ENCODE peak calls at places on chromosomes 11 and 22, in nine cellular contexts. L is colonic mucosa; K is BJ; C is effector CD4-positive, alpha-beta T cell; B is activated CD8-positive, alpha-beta memory T cell treated with anti-CD3 and anti-CD28 coated beads, Interleukin-2, amount 50 U/mL, for 48 hours; H is breast epithelium; E is CD8-positive, alpha-beta memory T cell; V is activated T-helper 1 cell treated with Interleukin-2 at 50 U/mL for 16 hours; A is T-helper 2 cell. D is an unnamed sample.

GRCh38 chr11:55811067-55811466 is at the start of gene OR5L1:
- DNase-seq in L (no peak), K (no peak), E (no peak), H (no peak), C (no peak), V (no peak), B (no peak), A (no peak), D (no peak)

GRCh38 chr11:726278-726915 is 20.4 kb downstream of the EPS8L2 start:
- DNase-seq in A (peak; percentile 77), V (peak; percentile 34), C (peak; percentile 37), B (peak; percentile 80), E (peak; percentile 53), L (peak; percentile 82), H (peak; percentile 88), K (no peak), D (no peak)

GRCh38 chr22:37843746-37844089 is 416 bp downstream of the ANKRD54 start:
- DNase-seq in H (no peak), C (peak; percentile 37), V (peak; percentile 35), K (no peak), B (peak; percentile 79), A (no peak), E (no peak), L (peak; percentile 64), D (peak; percentile 90)

GRCh38 chr11:61912991-61913698 is 4.2 kb downstream of the RAB3IL1 start:
- DNase-seq in A (no peak), V (no peak), L (peak; percentile 14), C (no peak), H (peak; percentile 47), B (no peak), K (no peak), E (no peak), D (no peak)

GRCh38 chr11:71341596-71341995 is 89.2 kb upstream of the SHANK2 start:
- DNase-seq in A (no peak), V (no peak), C (no peak), H (no peak), B (no peak), L (no peak), E (no peak), K (no peak), D (no peak)

GRCh38 chr11:66866420-66867010 is 9.7 kb downstream of the LRFN4 start:
- DNase-seq in L (no peak), C (no peak), H (no peak), B (no peak), A (no peak), K (no peak), E (no peak), V (no peak), D (no peak)

GRCh38 chr11:47986742-47987141 is 6.4 kb downstream of the PTPRJ start:
- DNase-seq in L (no peak), E (no peak), H (no peak), B (no peak), A (no peak), K (no peak), C (no peak), V (no peak), D (no peak)

GRCh38 chr11:92297551-92298237 is 73.1 kb downstream of the FAT3 start:
- DNase-seq in B (no peak), L (no peak), V (no peak), C (no peak), E (no peak), A (no peak), K (no peak), H (no peak), D (no peak)

GRCh38 chr11:116558504-116559252 is 214.1 kb downstream of the BUD13 start:
- DNase-seq in B (no peak), L (no peak), V (no peak), E (no peak), C (no peak), A (no peak), K (no peak), H (no peak), D (no peak)

GRCh38 chr11:68843703-68844312 is 2.1 kb upstream of the CPT1A start:
- DNase-seq in C (peak; percentile 63), K (no peak), B (peak; percentile 87), A (peak; percentile 83), E (peak; percentile 74), L (peak; percentile 94), V (peak; percentile 67), H (peak; percentile 86), D (peak; percentile 93)

GRCh38 chr11:35045219-35045819 is 93.7 kb upstream of the CD44 start:
- DNase-seq in B (no peak), E (peak; percentile 93), V (peak; percentile 54), A (peak; percentile 96), C (peak; percentile 80), H (no peak), L (no peak), K (no peak), D (no peak)

D was measured in mesenteric fat pad.